ENCODE peak calls at places on chromosomes 1 and 21, in six cellular contexts. One of them, this sample, is unnamed.

GRCh38 chr1:72636636-72637035 is 354.3 kb upstream of the NEGR1 start:
- DNase-seq in AG04450: no peak
- DNase-seq in mesenchymal stem cell: no peak
- DNase-seq in HEK293T: no peak
- DNase-seq in fibroblast of mammary gland: peak
- DNase-seq in activated naive CD8-positive, alpha-beta T cell treated with anti-CD3 and anti-CD28 coated beads, Interleukin-2, amount 50 U/mL, for 24 hours: no peak
- DNase-seq in this sample: no peak

GRCh38 chr1:159562680-159563079 is 24.9 kb upstream of the APCS start:
- DNase-seq in HEK293T: no peak
- DNase-seq in AG04450: no peak
- DNase-seq in fibroblast of mammary gland: no peak
- DNase-seq in mesenchymal stem cell: no peak
- DNase-seq in activated naive CD8-positive, alpha-beta T cell treated with anti-CD3 and anti-CD28 coated beads, Interleukin-2, amount 50 U/mL, for 24 hours: no peak
- DNase-seq in this sample: no peak

GRCh38 chr1:100364731-100365130 is 12.4 kb downstream of the CDC14A start:
- DNase-seq in fibroblast of mammary gland: no peak
- DNase-seq in activated naive CD8-positive, alpha-beta T cell treated with anti-CD3 and anti-CD28 coated beads, Interleukin-2, amount 50 U/mL, for 24 hours: no peak
- DNase-seq in HEK293T: no peak
- DNase-seq in AG04450: no peak
- DNase-seq in mesenchymal stem cell: no peak
- DNase-seq in this sample: no peak

GRCh38 chr1:85615536-85615935 is 35.0 kb downstream of the CCN1 start:
- DNase-seq in HEK293T: no peak
- DNase-seq in fibroblast of mammary gland: no peak
- DNase-seq in mesenchymal stem cell: peak
- DNase-seq in AG04450: no peak
- DNase-seq in activated naive CD8-positive, alpha-beta T cell treated with anti-CD3 and anti-CD28 coated beads, Interleukin-2, amount 50 U/mL, for 24 hours: no peak
- DNase-seq in this sample: no peak

GRCh38 chr1:203627819-203628184 is 1.2 kb downstream of the ATP2B4 start:
- DNase-seq in activated naive CD8-positive, alpha-beta T cell treated with anti-CD3 and anti-CD28 coated beads, Interleukin-2, amount 50 U/mL, for 24 hours: peak
- DNase-seq in mesenchymal stem cell: peak
- DNase-seq in fibroblast of mammary gland: peak
- DNase-seq in AG04450: no peak
- DNase-seq in HEK293T: no peak
- DNase-seq in this sample: peak

GRCh38 chr1:154787171-154787570 is 82.9 kb downstream of the KCNN3 start:
- DNase-seq in HEK293T: no peak
- DNase-seq in mesenchymal stem cell: no peak
- DNase-seq in activated naive CD8-positive, alpha-beta T cell treated with anti-CD3 and anti-CD28 coated beads, Interleukin-2, amount 50 U/mL, for 24 hours: no peak
- DNase-seq in AG04450: no peak
- DNase-seq in fibroblast of mammary gland: no peak
- DNase-seq in this sample: no peak

GRCh38 chr1:192489748-192490147 is 85.8 kb upstream of the RGS1 start:
- DNase-seq in activated naive CD8-positive, alpha-beta T cell treated with anti-CD3 and anti-CD28 coated beads, Interleukin-2, amount 50 U/mL, for 24 hours: no peak
- DNase-seq in HEK293T: no peak
- DNase-seq in mesenchymal stem cell: peak
- DNase-seq in AG04450: peak
- DNase-seq in fibroblast of mammary gland: peak
- DNase-seq in this sample: peak

GRCh38 chr1:180156201-180156600 is 1.5 kb downstream of the QSOX1 start:
- DNase-seq in mesenchymal stem cell: peak
- DNase-seq in fibroblast of mammary gland: no peak
- DNase-seq in AG04450: no peak
- DNase-seq in HEK293T: no peak
- DNase-seq in activated naive CD8-positive, alpha-beta T cell treated with anti-CD3 and anti-CD28 coated beads, Interleukin-2, amount 50 U/mL, for 24 hours: no peak
- DNase-seq in this sample: no peak

GRCh38 chr1:169115891-169116585 is 9.5 kb downstream of the ATP1B1 start:
- DNase-seq in HEK293T: no peak
- DNase-seq in fibroblast of mammary gland: no peak
- DNase-seq in activated naive CD8-positive, alpha-beta T cell treated with anti-CD3 and anti-CD28 coated beads, Interleukin-2, amount 50 U/mL, for 24 hours: peak
- DNase-seq in mesenchymal stem cell: peak
- DNase-seq in AG04450: no peak
- DNase-seq in this sample: no peak

GRCh38 chr21:42617476-42617875 is 35.9 kb upstream of the PDE9A start:
- DNase-seq in HEK293T: no peak
- DNase-seq in activated naive CD8-positive, alpha-beta T cell treated with anti-CD3 and anti-CD28 coated beads, Interleukin-2, amount 50 U/mL, for 24 hours: no peak
- DNase-seq in AG04450: no peak
- DNase-seq in mesenchymal stem cell: no peak
- DNase-seq in fibroblast of mammary gland: no peak
- DNase-seq in this sample: no peak

GRCh38 chr1:33047839-33048305 is 11.2 kb upstream of the AK2 start:
- DNase-seq in mesenchymal stem cell: no peak
- DNase-seq in HEK293T: no peak
- DNase-seq in fibroblast of mammary gland: peak
- DNase-seq in AG04450: no peak
- DNase-seq in activated naive CD8-positive, alpha-beta T cell treated with anti-CD3 and anti-CD28 coated beads, Interleukin-2, amount 50 U/mL, for 24 hours: no peak
- DNase-seq in this sample: peak

GRCh38 chr1:50917128-50917795 is 42.8 kb downstream of the FAF1 start:
- DNase-seq in fibroblast of mammary gland: no peak
- DNase-seq in activated naive CD8-positive, alpha-beta T cell treated with anti-CD3 and anti-CD28 coated beads, Interleukin-2, amount 50 U/mL, for 24 hours: no peak
- DNase-seq in AG04450: no peak
- DNase-seq in HEK293T: no peak
- DNase-seq in mesenchymal stem cell: no peak
- DNase-seq in this sample: no peak

GRCh38 chr1:229756666-229757065 is 130.6 kb downstream of the URB2 start:
- DNase-seq in HEK293T: no peak
- DNase-seq in activated naive CD8-positive, alpha-beta T cell treated with anti-CD3 and anti-CD28 coated beads, Interleukin-2, amount 50 U/mL, for 24 hours: no peak
- DNase-seq in mesenchymal stem cell: no peak
- DNase-seq in fibroblast of mammary gland: peak
- DNase-seq in AG04450: no peak
- DNase-seq in this sample: peak

GRCh38 chr21:45153358-45154318 is 79.3 kb downstream of the ADARB1 start:
- DNase-seq in activated naive CD8-positive, alpha-beta T cell treated with anti-CD3 and anti-CD28 coated beads, Interleukin-2, amount 50 U/mL, for 24 hours: no peak
- DNase-seq in AG04450: no peak
- DNase-seq in mesenchymal stem cell: no peak
- DNase-seq in HEK293T: no peak
- DNase-seq in fibroblast of mammary gland: no peak
- DNase-seq in this sample: peak

GRCh38 chr1:92476071-92476607 is 10.6 kb downstream of the GFI1 start:
- DNase-seq in mesenchymal stem cell: no peak
- DNase-seq in activated naive CD8-positive, alpha-beta T cell treated with anti-CD3 and anti-CD28 coated beads, Interleukin-2, amount 50 U/mL, for 24 hours: peak
- DNase-seq in AG04450: no peak
- DNase-seq in HEK293T: no peak
- DNase-seq in fibroblast of mammary gland: no peak
- DNase-seq in this sample: no peak

GRCh38 chr21:43818685-43819084 is 29.3 kb downstream of the RRP1 start:
- DNase-seq in HEK293T: no peak
- DNase-seq in mesenchymal stem cell: no peak
- DNase-seq in AG04450: no peak
- DNase-seq in activated naive CD8-positive, alpha-beta T cell treated with anti-CD3 and anti-CD28 coated beads, Interleukin-2, amount 50 U/mL, for 24 hours: no peak
- DNase-seq in fibroblast of mammary gland: no peak
- DNase-seq in this sample: no peak

GRCh38 chr1:28518745-28519341 is 13.0 kb downstream of the RCC1 start:
- DNase-seq in fibroblast of mammary gland: peak
- DNase-seq in AG04450: no peak
- DNase-seq in activated naive CD8-positive, alpha-beta T cell treated with anti-CD3 and anti-CD28 coated beads, Interleukin-2, amount 50 U/mL, for 24 hours: peak
- DNase-seq in mesenchymal stem cell: peak
- DNase-seq in HEK293T: no peak
- DNase-seq in this sample: peak

GRCh38 chr21:37800122-37800455 is 116.2 kb downstream of the KCNJ6 start:
- DNase-seq in activated naive CD8-positive, alpha-beta T cell treated with anti-CD3 and anti-CD28 coated beads, Interleukin-2, amount 50 U/mL, for 24 hours: no peak
- DNase-seq in AG04450: no peak
- DNase-seq in HEK293T: no peak
- DNase-seq in mesenchymal stem cell: peak
- DNase-seq in fibroblast of mammary gland: no peak
- DNase-seq in this sample: peak

GRCh38 chr21:16193758-16194606 is 464.2 kb downstream of the USP25 start:
- DNase-seq in AG04450: peak
- DNase-seq in fibroblast of mammary gland: peak
- DNase-seq in HEK293T: peak
- DNase-seq in mesenchymal stem cell: peak
- DNase-seq in activated naive CD8-positive, alpha-beta T cell treated with anti-CD3 and anti-CD28 coated beads, Interleukin-2, amount 50 U/mL, for 24 hours: no peak
- DNase-seq in this sample: peak

GRCh38 chr1:31785947-31786290 is 21.8 kb upstream of the ADGRB2 start:
- DNase-seq in AG04450: no peak
- DNase-seq in HEK293T: no peak
- DNase-seq in activated naive CD8-positive, alpha-beta T cell treated with anti-CD3 and anti-CD28 coated beads, Interleukin-2, amount 50 U/mL, for 24 hours: no peak
- DNase-seq in mesenchymal stem cell: no peak
- DNase-seq in fibroblast of mammary gland: no peak
- DNase-seq in this sample: no peak

GRCh38 chr1:212313616-212314015 is 28.4 kb downstream of the PPP2R5A start:
- DNase-seq in AG04450: no peak
- DNase-seq in HEK293T: no peak
- DNase-seq in activated naive CD8-positive, alpha-beta T cell treated with anti-CD3 and anti-CD28 coated beads, Interleukin-2, amount 50 U/mL, for 24 hours: no peak
- DNase-seq in mesenchymal stem cell: no peak
- DNase-seq in fibroblast of mammary gland: peak
- DNase-seq in this sample: peak

GRCh38 chr1:230251644-230252191 is 174.4 kb downstream of the PGBD5 start:
- DNase-seq in activated naive CD8-positive, alpha-beta T cell treated with anti-CD3 and anti-CD28 coated beads, Interleukin-2, amount 50 U/mL, for 24 hours: no peak
- DNase-seq in AG04450: no peak
- DNase-seq in HEK293T: no peak
- DNase-seq in mesenchymal stem cell: no peak
- DNase-seq in fibroblast of mammary gland: no peak
- DNase-seq in this sample: no peak

GRCh38 chr1:180953291-180953747 is 40.6 kb downstream of the KIAA1614 start:
- DNase-seq in AG04450: no peak
- DNase-seq in HEK293T: no peak
- DNase-seq in activated naive CD8-positive, alpha-beta T cell treated with anti-CD3 and anti-CD28 coated beads, Interleukin-2, amount 50 U/mL, for 24 hours: no peak
- DNase-seq in mesenchymal stem cell: no peak
- DNase-seq in fibroblast of mammary gland: no peak
- DNase-seq in this sample: peak

GRCh38 chr1:220927442-220927841 is 48.2 kb downstream of the HLX start:
- DNase-seq in HEK293T: no peak
- DNase-seq in activated naive CD8-positive, alpha-beta T cell treated with anti-CD3 and anti-CD28 coated beads, Interleukin-2, amount 50 U/mL, for 24 hours: no peak
- DNase-seq in AG04450: no peak
- DNase-seq in fibroblast of mammary gland: no peak
- DNase-seq in mesenchymal stem cell: no peak
- DNase-seq in this sample: no peak

GRCh38 chr1:9807541-9807940 is 16.2 kb downstream of the CLSTN1 start:
- DNase-seq in HEK293T: no peak
- DNase-seq in AG04450: no peak
- DNase-seq in activated naive CD8-positive, alpha-beta T cell treated with anti-CD3 and anti-CD28 coated beads, Interleukin-2, amount 50 U/mL, for 24 hours: no peak
- DNase-seq in fibroblast of mammary gland: no peak
- DNase-seq in mesenchymal stem cell: no peak
- DNase-seq in this sample: no peak

GRCh38 chr1:34781844-34782391 is 904 bp downstream of the GJB3 start:
- DNase-seq in AG04450: no peak
- DNase-seq in mesenchymal stem cell: no peak
- DNase-seq in HEK293T: no peak
- DNase-seq in activated naive CD8-positive, alpha-beta T cell treated with anti-CD3 and anti-CD28 coated beads, Interleukin-2, amount 50 U/mL, for 24 hours: no peak
- DNase-seq in fibroblast of mammary gland: no peak
- DNase-seq in this sample: no peak

This sample was measured in GM23248.